ENCODE peak calls at places on chromosome 9, in eight cellular contexts. U is tibial nerve, A is SJCRH30, V is HFF-Myc, E is left lung, O is heart right ventricle, J is hepatocyte, S is stomach. Q is an unnamed sample.

GRCh38 chr9:34145165-34145564 is 18.7 kb upstream of the DCAF12 start:
- DNase-seq in U (no peak), A (no peak), V (no peak), E (no peak), O (no peak), J (no peak), S (no peak), Q (peak)

GRCh38 chr9:22446589-22446949 is at the start of gene DMRTA1:
- DNase-seq in U (peak), A (peak), V (no peak), E (peak), O (peak), J (peak), S (peak), Q (peak)

GRCh38 chr9:5085993-5086392 is 99.4 kb downstream of the INSL6 start:
- DNase-seq in U (no peak), A (no peak), V (no peak), E (no peak), O (no peak), J (no peak), S (no peak), Q (no peak)

GRCh38 chr9:116499986-116500871 is 186.9 kb upstream of the TRIM32 start:
- DNase-seq in U (no peak), A (peak), V (no peak), E (no peak), O (no peak), J (peak), S (no peak), Q (peak)

GRCh38 chr9:114364123-114364522 is 23.7 kb downstream of the AKNA start:
- DNase-seq in U (no peak), A (no peak), V (no peak), E (no peak), O (no peak), J (no peak), S (no peak), Q (peak)

GRCh38 chr9:24351952-24352351 is 193.7 kb downstream of the IZUMO3 start:
- DNase-seq in U (no peak), A (no peak), V (no peak), E (no peak), O (no peak), J (no peak), S (no peak), Q (no peak)

GRCh38 chr9:4086119-4087088 is 213.5 kb downstream of the GLIS3 start:
- DNase-seq in U (no peak), A (no peak), V (no peak), E (no peak), O (no peak), J (no peak), S (no peak), Q (peak)

GRCh38 chr9:19799784-19800183 is 10.9 kb upstream of the SLC24A2 start:
- DNase-seq in U (no peak), A (no peak), V (no peak), E (no peak), O (no peak), J (no peak), S (no peak), Q (peak)

GRCh38 chr9:71748280-71748743 is 20.0 kb downstream of the CEMIP2 start:
- DNase-seq in U (no peak), A (no peak), V (peak), E (no peak), O (no peak), J (no peak), S (no peak), Q (peak)

GRCh38 chr9:70438341-70438924 is 24.0 kb upstream of the KLF9 start:
- DNase-seq in U (no peak), A (no peak), V (peak), E (peak), O (peak), J (peak), S (peak), Q (peak)

GRCh38 chr9:133771486-133772482 is 33.6 kb upstream of the SARDH start:
- DNase-seq in U (no peak), A (no peak), V (no peak), E (peak), O (no peak), J (no peak), S (no peak), Q (no peak)

GRCh38 chr9:123373941-123374340 is 17.9 kb downstream of the CRB2 start:
- DNase-seq in U (no peak), A (peak), V (no peak), E (no peak), O (no peak), J (no peak), S (no peak), Q (no peak)

Q was measured in RPMI7951.